ENCODE peak calls at places on chromosomes 5 and 9, in four cellular contexts. F is Right ventricle myocardium superior, G is A172, T is GM23248. R is an unnamed sample.
A peak's percentile ranks its signal among the peaks of the same experiment; 100 is the strongest.

GRCh38 chr9:108837530-108837929 is 18.3 kb downstream of the ACTL7B start:
- DNase-seq in F (no peak), G (peak; percentile 32), T (no peak), R (no peak)

GRCh38 chr5:113489299-113489698 is 1.0 kb upstream of the MCC start:
- DNase-seq in F (no peak), G (peak; percentile 98), T (peak; percentile 97), R (no peak)

GRCh38 chr5:143921525-143922311 is 109.8 kb downstream of the HMHB1 start:
- DNase-seq in F (no peak), G (peak; percentile 67), T (peak; percentile 92), R (no peak)

GRCh38 chr9:134716067-134716466 is 74.5 kb downstream of the COL5A1 start:
- DNase-seq in F (no peak), G (peak; percentile 53), T (peak; percentile 43), R (no peak)

GRCh38 chr5:145681686-145682085 is 153.5 kb downstream of the PRELID2 start:
- DNase-seq in F (no peak), G (peak; percentile 82), T (peak; percentile 84), R (peak; percentile 54)

GRCh38 chr5:8188874-8189588 is 320.1 kb downstream of the MTRR start:
- DNase-seq in F (no peak), G (no peak), T (no peak), R (no peak)

GRCh38 chr5:158050401-158050800 is 191.5 kb upstream of the CLINT1 start:
- DNase-seq in F (no peak), G (peak; percentile 13), T (no peak), R (no peak)

GRCh38 chr5:39494099-39494498 is 69.3 kb upstream of the DAB2 start:
- DNase-seq in F (no peak), G (no peak), T (peak; percentile 66), R (no peak)

GRCh38 chr5:79236364-79236969 is 536 bp downstream of the JMY start:
- DNase-seq in F (no peak), G (no peak), T (peak; percentile 68), R (peak; percentile 48)

GRCh38 chr9:104557179-104557634 is 11.8 kb upstream of the OR13C8 start:
- DNase-seq in F (no peak), G (no peak), T (no peak), R (no peak)

GRCh38 chr5:1343315-1343751 is 1.6 kb downstream of the CLPTM1L start:
- DNase-seq in F (peak; percentile 33), G (no peak), T (peak; percentile 47), R (no peak)

GRCh38 chr5:586751-587285 is 25.3 kb upstream of the CEP72 start:
- DNase-seq in F (no peak), G (no peak), T (peak; percentile 11), R (peak; percentile 48)

GRCh38 chr9:132753593-132753880 is 83.3 kb downstream of the GTF3C4 start:
- DNase-seq in F (no peak), G (no peak), T (no peak), R (no peak)

GRCh38 chr5:16492398-16493175 is 27.0 kb upstream of the ZNF622 start:
- DNase-seq in F (peak; percentile 61), G (peak; percentile 29), T (peak; percentile 93), R (no peak)

GRCh38 chr5:142866563-142867275 is 96.5 kb downstream of the ARHGAP26 start:
- DNase-seq in F (no peak), G (peak; percentile 65), T (peak; percentile 81), R (peak; percentile 64)

GRCh38 chr5:66558562-66558961 is 37.6 kb upstream of the MAST4 start:
- DNase-seq in F (no peak), G (no peak), T (no peak), R (no peak)